ENCODE peak calls at places on chromosomes 1 and 21, in six cellular contexts. N, M, B, J, S and F are unnamed samples. For H3K36me3, the result is how much of the 10 kb centered on the place peaks cover.

GRCh38 chr1:115258302-115258866 is 79.7 kb downstream of the NGF start:
- DNase-seq in S (no peak), M (no peak), J (no peak), N (peak), B (no peak), F (no peak)

GRCh38 chr1:29527314-29528004 is 291.1 kb downstream of the PTPRU start:
- DNase-seq in S (no peak), N (no peak), J (no peak), B (peak), M (no peak), F (no peak)

GRCh38 chr1:226436855-226437491 is 29.1 kb upstream of the PARP1 start:
- DNase-seq in S (no peak), J (peak), B (no peak), N (no peak), M (no peak), F (no peak)

GRCh38 chr21:45869121-45870007 is 112.2 kb upstream of the COL6A1 start:
- DNase-seq in J (no peak), M (no peak), B (no peak), N (peak), S (no peak), F (no peak)

GRCh38 chr1:109396971-109397370 is 747 bp downstream of the SORT1 start:
- DNase-seq in J (peak), N (no peak), M (no peak), B (no peak), S (no peak), F (no peak)

GRCh38 chr1:30697977-30698376 is 25.4 kb downstream of the MATN1 start:
- DNase-seq in N (peak), B (peak), S (no peak), J (no peak), M (no peak), F (no peak)

GRCh38 chr1:9929431-9930385 is 13.5 kb downstream of the LZIC start:
- DNase-seq in B (peak), N (no peak), J (no peak), M (no peak), S (peak), F (no peak)

GRCh38 chr1:9375912-9376311 is 83.2 kb downstream of the SPSB1 start:
- DNase-seq in J (no peak), N (peak), S (no peak), B (peak), M (no peak), F (no peak)

GRCh38 chr1:109655624-109656519 is at the start of gene GSTM4:
- DNase-seq in N (peak), B (peak), J (peak), M (peak), S (peak), F (peak)

GRCh38 chr1:54947540-54947939 is 32.9 kb upstream of the TMEM61 start:
- DNase-seq in M (no peak), N (no peak), B (no peak), S (no peak), J (no peak), F (no peak)

GRCh38 chr1:182288749-182289604 is 102.6 kb downstream of the GLUL start:
- DNase-seq in B (no peak), M (no peak), N (no peak), J (no peak), S (no peak), F (no peak)

GRCh38 chr1:97056386-97056785 is 334.8 kb downstream of the PTBP2 start:
- DNase-seq in J (no peak), M (no peak), S (no peak), B (no peak), N (no peak), F (no peak)

GRCh38 chr1:223363856-223364684 is at the start of gene SUSD4:
- DNase-seq in B (no peak), S (no peak), N (peak), M (peak), J (peak), F (peak)

GRCh38 chr21:29953072-29953471 is 13.3 kb upstream of the GRIK1 start:
- DNase-seq in M (no peak), B (no peak), J (no peak), S (no peak), N (no peak), F (no peak)

GRCh38 chr1:1777950-1778826 is at the start of gene NADK:
- DNase-seq in J (peak), B (peak), N (peak), M (peak), S (no peak), F (peak)

GRCh38 chr1:204846546-204846945 is 24.1 kb upstream of the NFASC start:
- DNase-seq in B (no peak), M (no peak), N (no peak), S (no peak), J (no peak), F (no peak)

GRCh38 chr1:26450906-26451305 is 18.8 kb downstream of the DHDDS start:
- DNase-seq in N (no peak), B (no peak), M (no peak), J (no peak), S (no peak), F (no peak)

GRCh38 chr1:178055093-178055492 is 38.8 kb upstream of the RASAL2 start:
- DNase-seq in M (no peak), B (no peak), S (no peak), N (no peak), J (peak), F (no peak)

GRCh38 chr21:42239556-42239955 is 20.6 kb downstream of the ABCG1 start:
- DNase-seq in M (no peak), N (no peak), B (no peak), S (no peak), J (no peak), F (no peak)

GRCh38 chr21:34834307-34834706 is 165.5 kb downstream of the CLIC6 start:
- DNase-seq in M (no peak), B (no peak), J (no peak), S (no peak), N (no peak), F (no peak)

GRCh38 chr21:34835526-34835925 is 166.7 kb downstream of the CLIC6 start:
- DNase-seq in N (no peak), J (no peak), S (no peak), B (peak), M (peak), F (no peak)

GRCh38 chr21:34836103-34836932 is 167.5 kb downstream of the CLIC6 start:
- DNase-seq in J (no peak), M (peak), S (no peak), B (peak), N (peak), F (no peak)

GRCh38 chr21:34833465-34833864 is 164.7 kb downstream of the CLIC6 start:
- DNase-seq in M (no peak), S (no peak), J (no peak), N (no peak), B (no peak), F (no peak)

DNA sequence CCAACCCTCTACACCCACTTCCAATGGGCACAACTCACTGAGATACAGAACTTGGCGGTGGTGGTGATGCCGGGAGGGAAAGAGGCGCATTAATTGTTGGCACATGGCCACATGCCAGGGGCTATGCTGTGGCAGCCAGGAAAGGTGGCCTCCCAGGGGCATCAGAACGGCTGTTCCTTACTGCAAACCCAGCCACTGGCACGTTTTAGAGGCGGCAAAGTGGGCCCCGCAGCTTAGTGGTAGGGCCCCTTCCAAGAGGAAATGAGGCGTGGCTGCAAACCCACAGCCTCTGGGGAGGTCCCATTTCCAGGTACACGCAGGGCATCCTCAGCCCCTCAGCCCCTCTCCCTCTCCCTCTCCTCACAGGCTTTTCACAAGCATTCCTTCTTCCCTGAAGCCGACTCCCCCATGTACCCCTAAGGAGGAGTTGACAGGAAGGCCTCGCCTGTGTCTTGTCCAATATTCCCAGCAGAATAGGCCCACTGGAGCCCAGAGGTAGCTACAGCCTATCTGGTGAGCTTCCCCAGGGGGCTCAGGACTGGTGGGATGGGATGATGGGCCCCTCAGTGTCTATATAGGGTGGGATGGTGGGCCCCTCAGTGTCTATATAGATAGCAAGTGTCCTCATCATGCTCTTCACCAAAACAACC is 166.2 kb downstream of the CLIC6 start:
- DNase-seq in M (no peak), S (no peak), N (no peak), J (no peak), B (no peak), F (no peak)
- H3K36me3 ChIP-seq in M (under half), S (under half), N (under half), J (half or more), B (under half), F (half or more)

GRCh38 chr1:212410231-212410825 is 4.4 kb downstream of the PACC1 start:
- DNase-seq in J (no peak), M (no peak), S (no peak), N (no peak), B (no peak), F (no peak)
- H3K36me3 ChIP-seq in J (half or more), M (under half), S (under half), N (under half), B (under half), F (under half)

DNA sequence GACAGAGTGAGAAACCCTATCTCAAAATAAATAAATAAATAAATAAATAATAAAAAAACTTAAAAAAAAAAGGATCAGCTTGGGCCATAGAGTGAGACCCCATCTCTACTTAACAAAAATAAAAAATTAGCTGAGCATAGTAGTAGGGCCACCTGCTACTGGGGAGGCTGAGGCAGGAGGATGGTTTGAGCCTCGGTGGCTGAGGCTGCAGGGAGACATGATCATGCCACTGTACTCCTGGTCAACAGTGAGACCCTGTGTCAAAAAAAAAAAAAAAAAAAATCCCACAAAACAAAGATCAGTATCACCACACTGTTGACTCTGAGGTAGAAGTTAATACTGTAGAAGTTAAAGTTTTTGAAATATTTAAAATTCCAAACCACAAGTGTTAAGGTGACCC is 29.1 kb downstream of the SLC16A1 start:
- DNase-seq in B (no peak), M (no peak), S (no peak), N (no peak), J (no peak), F (no peak)
- H3K36me3 ChIP-seq in B (under half), M (under half), S (under half), N (under half), J (half or more), F (under half)

DNA sequence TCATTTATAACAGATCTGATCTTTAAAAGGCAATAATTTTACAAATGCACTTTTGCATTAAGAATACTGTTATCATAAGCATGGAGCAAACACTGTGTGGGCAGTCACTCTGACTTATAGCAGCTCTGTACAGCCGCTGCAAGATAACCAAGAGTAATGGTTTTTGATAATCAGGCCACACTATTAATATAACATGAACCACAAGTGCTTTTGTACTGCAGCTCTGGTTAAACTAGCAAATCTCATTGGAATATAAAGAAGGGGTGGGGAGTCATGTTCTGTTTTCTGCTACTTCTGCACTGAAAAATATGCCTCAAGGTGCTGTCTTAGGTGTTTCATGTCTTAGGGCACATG is 357.4 kb downstream of the LMO4 start:
- DNase-seq in B (no peak), S (no peak), M (no peak), N (peak), J (no peak), F (no peak)
- H3K36me3 ChIP-seq in B (under half), S (under half), M (under half), N (under half), J (under half), F (under half)

GRCh38 chr1:180962178-180962577 is 49.5 kb downstream of the KIAA1614 start:
- DNase-seq in J (no peak), N (no peak), B (no peak), S (no peak), M (no peak), F (no peak)

GRCh38 chr1:180966310-180966709 is 53.6 kb downstream of the KIAA1614 start:
- DNase-seq in S (no peak), N (no peak), B (no peak), J (no peak), M (no peak), F (no peak)

GRCh38 chr1:180966744-180967536 is 54.2 kb downstream of the KIAA1614 start:
- DNase-seq in S (no peak), J (no peak), N (no peak), M (no peak), B (no peak), F (no peak)

GRCh38 chr1:180964056-180964455 is 51.4 kb downstream of the KIAA1614 start:
- DNase-seq in S (no peak), B (no peak), J (no peak), M (no peak), N (no peak), F (no peak)

DNA sequence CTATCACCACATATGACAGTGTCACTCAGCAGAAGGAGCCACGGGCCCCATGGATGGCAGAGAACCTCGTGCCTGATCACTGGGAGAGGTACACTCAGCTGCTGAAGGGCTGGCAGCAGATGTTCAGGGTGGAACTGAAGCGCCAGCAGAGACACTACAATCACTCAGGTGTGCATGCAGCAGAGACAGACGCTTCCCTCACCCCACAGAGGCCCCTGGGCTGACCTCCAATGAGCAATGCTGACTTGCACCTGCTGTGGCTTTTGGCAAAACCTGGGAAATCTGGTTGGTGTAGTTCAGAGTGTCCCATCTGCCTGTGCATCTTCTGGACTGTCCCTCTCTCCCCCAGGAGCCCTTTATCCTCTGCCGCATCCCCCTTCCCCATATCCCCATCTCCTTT is 51.9 kb downstream of the KIAA1614 start:
- DNase-seq in B (no peak), N (no peak), J (no peak), M (no peak), S (no peak), F (no peak)
- H3K36me3 ChIP-seq in B (under half), N (under half), J (under half), M (under half), S (under half), F (under half)

DNA sequence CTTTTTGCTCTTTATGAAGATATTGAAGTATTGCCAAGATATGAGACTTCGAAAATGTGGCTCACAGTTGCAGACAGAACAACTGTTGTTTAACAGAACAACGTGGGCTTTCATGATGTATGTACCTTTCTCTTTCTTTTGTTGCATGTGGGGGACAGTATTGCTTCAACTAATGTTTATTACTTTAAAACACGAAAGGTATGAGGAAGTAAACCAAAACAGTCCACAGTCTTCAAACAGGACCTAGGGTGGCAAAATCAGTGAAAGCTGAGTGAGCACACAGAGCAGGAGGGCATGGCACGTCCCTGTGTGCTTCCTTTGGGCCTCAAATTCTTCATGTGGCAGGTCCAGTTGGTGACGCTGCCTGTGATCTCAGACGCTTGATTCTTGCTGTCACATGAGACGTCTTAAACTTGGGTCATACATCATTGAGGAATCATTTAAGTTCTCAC is 7.8 kb upstream of the CHAF1B start:
- DNase-seq in J (no peak), N (no peak), B (no peak), M (no peak), S (no peak), F (no peak)
- H3K36me3 ChIP-seq in J (half or more), N (under half), B (half or more), M (half or more), S (under half), F (under half)

GRCh38 chr1:6198646-6199297 is 623 bp downstream of the RPL22 start:
- DNase-seq in M (no peak), B (no peak), S (no peak), J (peak), N (peak), F (no peak)
- H3K36me3 ChIP-seq in M (under half), B (under half), S (under half), J (half or more), N (under half), F (under half)

DNA sequence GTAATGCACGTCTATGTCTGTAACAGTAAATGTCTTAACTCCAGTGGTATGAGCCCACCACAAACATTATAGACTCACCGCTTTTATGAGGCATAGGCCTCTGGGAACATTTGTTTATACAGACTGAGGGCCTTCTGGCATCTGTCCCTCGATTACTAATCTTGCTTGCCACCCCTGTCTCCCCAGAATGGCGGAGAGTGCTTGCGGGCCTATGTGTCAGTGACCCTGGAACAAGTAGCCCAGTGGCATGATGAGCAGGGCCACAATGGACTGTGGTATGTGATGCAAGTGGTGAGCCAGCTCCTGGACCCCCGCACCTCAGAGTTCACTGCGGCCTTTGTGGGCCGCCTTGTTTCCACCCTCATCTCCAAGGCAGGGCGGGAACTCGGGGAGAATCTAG is 18.3 kb upstream of the SHISA4 start:
- DNase-seq in N (peak), B (no peak), S (no peak), M (no peak), J (no peak), F (no peak)
- H3K36me3 ChIP-seq in N (under half), B (half or more), S (under half), M (half or more), J (half or more), F (half or more)

DNA sequence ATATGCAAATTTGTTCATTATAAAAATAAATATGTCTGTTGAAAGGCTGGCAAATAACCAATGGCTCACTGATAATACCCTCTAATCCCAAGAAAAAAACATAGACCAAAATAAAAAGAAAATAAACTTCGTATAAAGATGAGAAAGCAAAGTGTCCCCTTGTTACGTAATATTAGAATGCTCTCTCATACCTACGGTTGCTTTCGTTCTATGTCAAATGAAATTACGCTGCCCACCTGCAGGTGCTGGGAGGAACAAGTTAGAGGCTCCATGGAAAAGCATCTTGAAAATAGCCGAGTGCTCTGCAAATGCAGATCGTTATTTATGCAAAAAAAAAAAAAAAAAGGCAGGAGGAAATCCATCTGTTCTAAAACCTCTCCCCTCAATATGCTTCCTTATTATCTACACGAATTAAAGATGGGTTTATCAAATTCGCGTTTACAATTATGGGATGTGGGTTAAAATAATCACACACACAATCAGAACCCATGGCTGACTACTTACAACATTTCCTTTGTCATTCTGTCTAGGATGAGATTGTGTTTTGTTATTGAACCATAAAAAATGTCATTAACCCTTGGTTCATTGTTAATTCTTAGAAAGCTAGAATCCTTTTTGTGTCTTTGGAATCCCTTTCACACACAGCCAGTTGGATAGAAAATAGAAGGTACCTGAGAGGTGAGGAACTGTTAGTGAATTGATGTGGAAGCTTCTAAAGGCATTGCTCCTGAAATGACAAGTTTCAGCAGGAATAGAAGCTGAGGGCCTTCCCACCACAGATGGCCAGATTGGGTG is 268.6 kb downstream of the SETD4 start:
- DNase-seq in B (no peak), S (no peak), N (no peak), M (no peak), J (no peak), F (no peak)
- H3K36me3 ChIP-seq in B (under half), S (under half), N (under half), M (under half), J (under half), F (under half)